ENCODE peak calls at places on chromosomes 5 and 9, in seven cellular contexts. P, T, U, I, A, Q and E are unnamed samples.

GRCh38 chr9:136954270-136955083 is 2.4 kb downstream of the LCN12 start:
- DNase-seq in A (no peak), T (no peak), Q (no peak), I (no peak), P (no peak), U (no peak), E (no peak)

GRCh38 chr5:180421672-180422071 is 68.5 kb upstream of the GFPT2 start:
- DNase-seq in T (no peak), P (no peak), U (no peak), I (no peak), Q (no peak), A (no peak), E (no peak)

GRCh38 chr5:150066901-150067396 is 19.4 kb downstream of the CSF1R start:
- DNase-seq in U (peak; percentile 52), I (no peak), Q (no peak), A (no peak), T (no peak), P (peak; percentile 88), E (no peak)

GRCh38 chr5:16539169-16539666 is 73.6 kb upstream of the ZNF622 start:
- DNase-seq in I (no peak), P (peak; percentile 97), U (peak; percentile 94), T (peak; percentile 82), Q (no peak), A (peak; percentile 80), E (no peak)

GRCh38 chr9:125039544-125039943 is 98.7 kb upstream of the GOLGA1 start:
- DNase-seq in P (no peak), U (no peak), Q (no peak), A (no peak), T (no peak), I (no peak), E (no peak)

GRCh38 chr5:33890147-33890546 is 1.6 kb downstream of the ADAMTS12 start:
- DNase-seq in Q (peak; percentile 10), A (no peak), U (no peak), T (peak; percentile 30), I (no peak), P (peak; percentile 17), E (no peak)

GRCh38 chr9:128635266-128636023 is 21.2 kb downstream of the DYNC2I2 start:
- DNase-seq in T (peak; percentile 95), P (peak; percentile 99), U (peak; percentile 97), A (peak; percentile 96), Q (peak; percentile 96), I (peak; percentile 94), E (no peak)

GRCh38 chr9:93261735-93262523 is 78.0 kb downstream of the WNK2 start:
- DNase-seq in I (no peak), A (peak; percentile 5), U (no peak), Q (no peak), T (no peak), P (no peak), E (no peak)

GRCh38 chr9:128707446-128707845 is 5.1 kb downstream of the PKN3 start:
- DNase-seq in P (no peak), T (no peak), A (no peak), I (no peak), U (no peak), Q (no peak), E (no peak)

GRCh38 chr9:33229359-33230120 is 10.4 kb upstream of the SPINK4 start:
- DNase-seq in U (peak; percentile 96), A (peak; percentile 82), P (no peak), T (peak; percentile 90), I (peak; percentile 92), Q (peak; percentile 33), E (peak; percentile 6)

GRCh38 chr9:630817-631216 is 210.7 kb upstream of the DMRT1 start:
- DNase-seq in T (no peak), Q (no peak), U (peak; percentile 6), I (no peak), A (no peak), P (peak; percentile 26), E (no peak)

GRCh38 chr5:57435701-57436134 is 46.9 kb downstream of the ACTBL2 start:
- DNase-seq in T (peak; percentile 99), U (peak; percentile 93), P (peak; percentile 83), A (peak; percentile 52), Q (no peak), I (peak; percentile 37), E (no peak)

GRCh38 chr9:104091028-104091590 is 3.0 kb upstream of the SMC2 start:
- DNase-seq in P (no peak), T (no peak), A (no peak), I (no peak), Q (no peak), U (peak; percentile 61), E (no peak)

GRCh38 chr9:131434673-131435072 is 40.8 kb downstream of the PRRC2B start:
- DNase-seq in U (no peak), T (no peak), P (no peak), I (no peak), Q (no peak), A (no peak), E (no peak)

GRCh38 chr5:170262061-170262764 is 29.4 kb downstream of the C5orf58 start:
- DNase-seq in U (no peak), Q (no peak), A (no peak), I (no peak), T (no peak), P (no peak), E (peak; percentile 87)

GRCh38 chr9:34550681-34551270 is 28.0 kb upstream of the ENHO start:
- DNase-seq in I (no peak), U (no peak), Q (no peak), T (no peak), P (no peak), A (no peak), E (no peak)

GRCh38 chr5:17172801-17173200 is 44.6 kb upstream of the BASP1 start:
- DNase-seq in I (no peak), T (no peak), Q (no peak), A (no peak), U (no peak), P (no peak), E (no peak)

GRCh38 chr5:141504216-141504615 is 15.3 kb downstream of the PCDHGC5 start:
- DNase-seq in T (no peak), A (no peak), Q (no peak), P (no peak), U (no peak), I (no peak), E (no peak)

GRCh38 chr9:35533398-35533797 is 43.5 kb downstream of the RUSC2 start:
- DNase-seq in I (no peak), P (peak; percentile 69), Q (no peak), U (no peak), T (no peak), A (no peak), E (no peak)

GRCh38 chr9:75626860-75627259 is 263.6 kb upstream of the PCSK5 start:
- DNase-seq in I (no peak), P (no peak), T (no peak), Q (no peak), U (no peak), A (no peak), E (no peak)

GRCh38 chr9:87238545-87238944 is 259.1 kb upstream of the DAPK1 start:
- DNase-seq in T (no peak), U (no peak), Q (no peak), I (no peak), A (no peak), P (peak; percentile 30), E (no peak)

GRCh38 chr5:54073735-54074134 is 236.6 kb downstream of the ARL15 start:
- DNase-seq in P (no peak), U (no peak), T (no peak), Q (peak; percentile 44), A (no peak), I (no peak), E (no peak)
- H3K9me2 ChIP-seq in P (no peaks in the 10 kb centered on the region), U (no peaks in the 10 kb centered on the region), T (no peaks in the 10 kb centered on the region), Q (no peaks in the 10 kb centered on the region), A (no peaks in the 10 kb centered on the region), I (no peaks in the 10 kb centered on the region), E (no peaks in the 10 kb centered on the region)

DNA sequence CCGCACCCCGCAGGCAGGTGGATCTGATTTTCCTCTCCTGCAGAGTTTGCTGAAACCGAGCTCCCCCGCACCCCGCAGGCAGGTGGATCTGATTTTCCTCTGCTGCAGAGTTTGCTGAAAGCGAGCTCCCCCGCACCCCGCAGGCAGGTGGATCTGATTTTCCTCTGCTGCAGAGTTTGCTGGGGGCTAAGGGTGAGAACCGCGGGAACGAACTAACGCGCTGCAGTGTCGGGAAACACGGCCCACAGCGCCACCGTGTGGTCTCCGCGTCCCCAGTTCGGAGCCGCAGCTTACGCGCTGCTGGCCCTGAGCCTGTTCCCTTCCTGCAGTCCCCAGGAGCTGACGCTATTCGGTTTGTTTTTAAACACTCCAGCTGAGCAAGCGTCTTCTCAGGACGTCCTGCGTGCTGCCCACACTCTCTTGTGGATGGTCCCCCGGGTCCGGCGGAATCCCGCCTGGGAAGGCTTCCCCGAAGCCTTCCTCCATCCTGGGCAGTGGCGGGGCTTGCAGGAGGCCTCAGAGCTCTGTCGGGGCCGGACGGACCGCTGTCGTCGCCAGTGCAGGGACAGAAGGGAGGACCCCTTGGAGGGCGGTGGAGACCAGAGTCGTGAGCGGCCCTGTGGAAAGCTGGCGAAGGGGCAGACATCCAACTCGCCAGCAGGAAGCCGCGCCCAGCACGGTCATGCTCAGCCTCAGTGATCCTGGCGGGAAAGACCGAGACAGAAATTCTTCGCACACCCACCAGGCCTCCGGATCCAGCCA is 121.2 kb upstream of the LPCAT1 start:
- DNase-seq in I (peak; percentile 71), U (peak; percentile 92), Q (peak; percentile 95), P (peak; percentile 91), A (peak; percentile 93), T (peak; percentile 57), E (peak; percentile 87)
- TF ChIP-seq EZH2 in I (no peak), U (no peak), Q (peak; percentile 35), P (peak; percentile 57), A (peak; percentile 53), T (no peak), E (no peak)

DNA sequence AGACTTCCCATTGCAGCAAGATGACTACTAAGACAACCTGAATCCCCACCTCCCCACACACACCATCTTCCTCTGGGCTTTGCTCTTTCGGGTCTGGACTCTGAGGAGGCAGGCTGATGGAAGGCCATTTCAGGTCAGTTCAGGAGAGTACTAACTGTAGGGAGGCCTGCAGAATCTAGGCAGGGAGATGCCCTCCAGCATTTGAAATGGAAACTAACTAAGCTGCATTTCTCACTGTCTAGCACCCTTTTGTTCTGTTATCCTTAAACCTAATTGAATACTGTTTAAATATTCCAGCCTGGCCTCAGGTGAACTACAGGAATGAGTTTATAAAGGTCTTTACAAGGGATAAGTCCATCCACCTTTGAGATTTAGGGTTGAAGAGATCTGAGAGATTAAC is 4.9 kb upstream of the TBCA start:
- DNase-seq in I (no peak), T (no peak), U (no peak), P (no peak), A (no peak), Q (no peak), E (no peak)
- H3K9me2 ChIP-seq in I (no peaks in the 10 kb centered on the region), T (no peaks in the 10 kb centered on the region), U (no peaks in the 10 kb centered on the region), P (no peaks in the 10 kb centered on the region), A (no peaks in the 10 kb centered on the region), Q (no peaks in the 10 kb centered on the region), E (no peaks in the 10 kb centered on the region)

GRCh38 chr9:15191358-15191757 is 115.7 kb downstream of the TTC39B start:
- DNase-seq in Q (no peak), T (no peak), U (no peak), A (no peak), I (no peak), P (no peak), E (peak; percentile 19)

GRCh38 chr9:15182755-15183154 is 124.3 kb downstream of the TTC39B start:
- DNase-seq in A (no peak), Q (no peak), P (no peak), I (no peak), U (no peak), T (no peak), E (no peak)

GRCh38 chr9:15192856-15193255 is 114.2 kb downstream of the TTC39B start:
- DNase-seq in I (no peak), P (no peak), A (no peak), Q (no peak), U (no peak), T (no peak), E (no peak)

GRCh38 chr9:15189491-15189890 is 117.5 kb downstream of the TTC39B start:
- DNase-seq in P (no peak), U (no peak), T (no peak), Q (no peak), I (no peak), A (no peak), E (no peak)

GRCh38 chr9:15187589-15187988 is 119.4 kb downstream of the TTC39B start:
- DNase-seq in A (no peak), U (no peak), P (no peak), T (no peak), Q (no peak), I (no peak), E (no peak)
- TF ChIP-seq EZH2 in A (no peak), U (no peak), P (no peak), T (no peak), Q (no peak), I (no peak), E (no peak)